ENCODE peak calls at places on chromosomes 7 and 10, in five cellular contexts. Q, J, A, C and H are unnamed samples.

GRCh38 chr10:98332623-98333269 is 64.8 kb upstream of the LOXL4 start:
- DNase-seq in Q (no peak), J (no peak), A (no peak), C (no peak), H (peak)

GRCh38 chr10:128046934-128047251 is 79.3 kb downstream of the MKI67 start:
- DNase-seq in Q (no peak), J (no peak), A (no peak), C (no peak), H (no peak)

GRCh38 chr7:93945756-93946540 is 24.4 kb downstream of the GNG11 start:
- DNase-seq in Q (no peak), J (no peak), A (no peak), C (no peak), H (no peak)

GRCh38 chr7:100728196-100728595 is 5.2 kb upstream of the ZAN start:
- DNase-seq in Q (no peak), J (no peak), A (no peak), C (no peak), H (no peak)

GRCh38 chr10:49647985-49648795 is 31.3 kb upstream of the C10orf53 start:
- DNase-seq in Q (no peak), J (no peak), A (no peak), C (no peak), H (no peak)

GRCh38 chr7:150406311-150406564 is 27.1 kb downstream of the ZNF775 start:
- DNase-seq in Q (no peak), J (no peak), A (no peak), C (no peak), H (no peak)

GRCh38 chr7:34143397-34143796 is 238.1 kb downstream of the BMPER start:
- DNase-seq in Q (no peak), J (no peak), A (no peak), C (no peak), H (peak)

GRCh38 chr7:138661236-138661635 is 39.9 kb downstream of the SVOPL start:
- DNase-seq in Q (no peak), J (no peak), A (no peak), C (no peak), H (no peak)

GRCh38 chr7:149824748-149825566 is 13.2 kb upstream of the ZNF862 start:
- DNase-seq in Q (no peak), J (peak), A (no peak), C (peak), H (no peak)

GRCh38 chr7:131161103-131161502 is 166.6 kb upstream of the MKLN1 start:
- DNase-seq in Q (no peak), J (no peak), A (no peak), C (no peak), H (peak)

GRCh38 chr10:111114931-111115500 is 38.2 kb downstream of the ADRA2A start:
- DNase-seq in Q (no peak), J (no peak), A (no peak), C (no peak), H (no peak)
- TF ChIP-seq RFX5 in Q (no peak), J (no peak), A (no peak), C (no peak), H (no peak)

GRCh38 chr7:98840096-98840495 is 29.7 kb downstream of the TMEM130 start:
- DNase-seq in Q (no peak), J (no peak), A (no peak), C (no peak), H (no peak)

GRCh38 chr7:98834949-98835348 is 34.9 kb downstream of the TMEM130 start:
- DNase-seq in Q (no peak), J (no peak), A (no peak), C (no peak), H (no peak)

GRCh38 chr7:98837632-98837972 is 32.2 kb downstream of the TMEM130 start:
- DNase-seq in Q (no peak), J (no peak), A (no peak), C (no peak), H (no peak)

GRCh38 chr7:98840604-98841508 is 29.0 kb downstream of the TMEM130 start:
- DNase-seq in Q (no peak), J (no peak), A (no peak), C (no peak), H (peak)

GRCh38 chr7:98836811-98837631 is 32.8 kb downstream of the TMEM130 start:
- DNase-seq in Q (no peak), J (peak), A (peak), C (peak), H (peak)
- TF ChIP-seq RFX5 in Q (no peak), J (no peak), A (no peak), C (no peak), H (no peak)

DNA sequence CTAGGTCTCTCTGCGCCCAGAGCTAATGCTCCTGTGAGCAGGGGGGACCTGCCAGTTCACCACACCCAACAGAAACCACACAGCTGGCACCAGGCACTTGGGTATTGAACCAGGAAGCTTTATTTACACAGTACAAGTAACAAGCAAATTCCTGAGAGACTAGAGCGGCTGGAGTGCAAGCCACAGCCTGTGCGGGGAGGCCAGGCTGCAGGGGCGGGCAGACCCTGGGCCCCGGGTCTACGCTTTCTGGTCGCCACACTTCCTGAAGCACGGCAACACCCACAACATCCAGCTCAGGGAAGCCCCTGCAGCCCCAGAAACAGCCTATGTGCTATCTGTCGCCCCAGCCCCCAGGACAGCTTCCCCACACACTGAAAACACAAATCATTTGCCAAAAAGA is 125.0 kb downstream of the FAM53B start:
- DNase-seq in Q (no peak), J (no peak), A (no peak), C (no peak), H (peak)
- TF ChIP-seq RFX5 in Q (no peak), J (no peak), A (no peak), C (no peak), H (no peak)

GRCh38 chr7:79692015-79692414 is 238.5 kb upstream of the MAGI2 start:
- DNase-seq in Q (no peak), J (no peak), A (no peak), C (no peak), H (peak)
- TF ChIP-seq RFX5 in Q (no peak), J (no peak), A (no peak), C (no peak), H (no peak)